ENCODE peak calls at places on chromosomes 7 and 10, in eight cellular contexts. D is GM12865, C is adrenal gland, M is cardiac fibroblast, Y is epithelial cell of esophagus, Z is NB4, E is GM13977, T is IMR-90. R is an unnamed sample.

GRCh38 chr7:158228986-158229385 is 358.6 kb downstream of the PTPRN2 start:
- DNase-seq in D (no peak), C (no peak), M (no peak), Y (no peak), Z (peak), E (no peak), T (no peak), R (no peak)

GRCh38 chr10:62814901-62815372 is 1.2 kb downstream of the EGR2 start:
- DNase-seq in D (no peak), C (no peak), M (peak), Y (no peak), Z (no peak), E (no peak), T (no peak), R (no peak)

GRCh38 chr7:31646969-31647368 is 40.0 kb upstream of the PPP1R17 start:
- DNase-seq in D (no peak), C (no peak), M (no peak), Y (peak), Z (no peak), E (no peak), T (no peak), R (no peak)

GRCh38 chr10:126387931-126388911 is at the start of gene ADAM12:
- DNase-seq in D (no peak), C (no peak), M (peak), Y (peak), Z (no peak), E (peak), T (peak), R (no peak)

GRCh38 chr10:50981904-50982303 is 92.4 kb upstream of the PRKG1 start:
- DNase-seq in D (no peak), C (no peak), M (no peak), Y (no peak), Z (no peak), E (no peak), T (no peak), R (no peak)

GRCh38 chr10:79434223-79434687 is 11.2 kb downstream of the ZCCHC24 start:
- DNase-seq in D (no peak), C (no peak), M (no peak), Y (no peak), Z (no peak), E (no peak), T (peak), R (no peak)

GRCh38 chr10:75211007-75211735 is 575 bp downstream of the VDAC2 start:
- DNase-seq in D (peak), C (peak), M (peak), Y (peak), Z (peak), E (peak), T (peak), R (peak)

GRCh38 chr7:81715984-81716588 is 53.8 kb downstream of the HGF start:
- DNase-seq in D (peak), C (no peak), M (peak), Y (peak), Z (peak), E (no peak), T (peak), R (no peak)

GRCh38 chr7:48158404-48158803 is 12.9 kb upstream of the ABCA13 start:
- DNase-seq in D (no peak), C (no peak), M (no peak), Y (no peak), Z (no peak), E (no peak), T (peak), R (no peak)

DNA sequence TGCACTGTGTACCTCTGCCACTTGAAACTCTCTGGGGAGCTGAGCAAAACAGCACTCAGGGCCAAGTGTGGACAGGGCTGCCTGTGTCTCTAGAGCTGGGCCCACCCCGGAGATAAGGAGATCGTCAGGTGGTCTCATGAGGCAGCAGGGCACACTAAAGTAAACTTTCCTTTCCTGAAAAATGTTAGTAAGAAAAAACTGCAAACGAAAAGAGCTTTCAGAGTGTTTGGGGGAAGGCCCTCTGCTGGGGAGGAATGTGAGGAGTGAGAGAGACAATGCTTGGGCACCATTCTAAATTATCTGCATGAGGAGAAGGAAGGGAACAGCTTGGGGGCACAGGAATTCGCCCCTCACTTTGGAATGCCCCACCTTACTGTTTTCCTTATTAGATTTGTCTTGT is 127.7 kb downstream of the ATXN7L1 start:
- DNase-seq in D (no peak), C (no peak), M (no peak), Y (no peak), Z (no peak), E (no peak), T (no peak), R (no peak)
- TF ChIP-seq CTCF in D (no peak), C (no peak), M (no peak), Y (no peak), Z (no peak), E (no peak), T (no peak), R (no peak)

DNA sequence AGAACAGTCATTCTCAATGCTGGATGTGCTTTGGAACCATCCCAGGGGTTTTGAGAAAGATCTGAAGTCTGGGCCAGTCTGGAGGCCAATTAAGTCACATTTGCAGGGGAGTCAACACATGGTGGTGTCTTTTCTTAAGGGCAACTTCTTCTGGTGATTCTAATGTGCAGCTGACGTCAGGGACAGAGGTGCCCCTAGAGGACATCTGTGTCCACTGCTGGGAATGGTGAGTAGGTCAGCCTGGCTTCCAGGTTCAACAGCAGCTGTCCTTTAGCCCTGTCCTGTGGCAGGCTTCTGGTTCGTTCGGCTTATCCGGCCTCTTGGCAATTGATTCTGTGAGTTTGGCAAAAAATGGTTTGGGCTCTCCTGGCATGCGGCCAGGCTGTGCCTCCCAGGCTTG is 269.7 kb upstream of the HABP2 start:
- DNase-seq in D (no peak), C (no peak), M (no peak), Y (no peak), Z (no peak), E (no peak), T (no peak), R (no peak)
- TF ChIP-seq CTCF in D (no peak), C (no peak), M (no peak), Y (no peak), Z (no peak), E (no peak), T (no peak), R (no peak)

GRCh38 chr10:112581921-112582320 is 134.9 kb downstream of the VTI1A start:
- DNase-seq in D (no peak), C (no peak), M (no peak), Y (no peak), Z (no peak), E (no peak), T (no peak), R (no peak)
- TF ChIP-seq CTCF in D (no peak), C (no peak), M (no peak), Y (no peak), Z (no peak), E (no peak), T (no peak), R (no peak)

GRCh38 chr7:112050205-112050881 is 155.9 kb downstream of the DOCK4 start:
- DNase-seq in D (no peak), C (no peak), M (no peak), Y (no peak), Z (no peak), E (no peak), T (no peak), R (no peak)
- TF ChIP-seq CTCF in D (no peak), C (no peak), M (no peak), Y (no peak), Z (no peak), E (no peak), T (no peak), R (no peak)

GRCh38 chr10:84156009-84156408 is 16.7 kb downstream of the GHITM start:
- DNase-seq in D (no peak), C (no peak), M (no peak), Y (no peak), Z (no peak), E (no peak), T (no peak), R (no peak)

GRCh38 chr10:84158061-84158460 is 15.5 kb upstream of the GPR15LG start:
- DNase-seq in D (no peak), C (no peak), M (no peak), Y (no peak), Z (peak), E (no peak), T (no peak), R (no peak)

GRCh38 chr10:84155521-84155920 is 16.2 kb downstream of the GHITM start:
- DNase-seq in D (no peak), C (no peak), M (no peak), Y (no peak), Z (peak), E (no peak), T (no peak), R (no peak)

GRCh38 chr10:84158549-84158948 is 15.1 kb upstream of the GPR15LG start:
- DNase-seq in D (no peak), C (no peak), M (no peak), Y (no peak), Z (peak), E (no peak), T (no peak), R (no peak)

DNA sequence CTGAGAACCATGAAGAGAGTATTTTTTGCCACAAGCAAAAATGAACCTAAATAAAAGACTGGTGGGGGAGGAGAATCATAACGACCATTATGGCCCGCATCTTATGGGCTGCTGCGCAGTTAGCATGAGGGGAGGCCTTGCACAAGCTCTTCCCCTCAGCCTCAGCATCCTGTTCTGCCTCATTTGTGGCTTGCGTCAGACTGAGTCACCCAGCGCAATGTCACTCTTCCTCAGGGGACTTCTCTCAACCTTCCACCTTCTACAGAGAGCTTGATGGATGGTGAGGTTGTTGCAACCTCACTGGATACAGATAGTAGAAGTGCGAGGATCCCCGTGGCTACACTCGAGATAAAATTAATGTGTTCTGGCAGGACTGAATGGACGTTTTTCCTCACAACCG is 16.8 kb upstream of the GPR15LG start:
- DNase-seq in D (peak), C (peak), M (peak), Y (peak), Z (peak), E (no peak), T (peak), R (no peak)
- TF ChIP-seq CTCF in D (no peak), C (no peak), M (no peak), Y (no peak), Z (no peak), E (no peak), T (no peak), R (no peak)

GRCh38 chr7:115054478-115055122 is 132.7 kb downstream of the MDFIC start:
- DNase-seq in D (no peak), C (no peak), M (no peak), Y (no peak), Z (no peak), E (no peak), T (no peak), R (no peak)

GRCh38 chr7:115047968-115048720 is 126.2 kb downstream of the MDFIC start:
- DNase-seq in D (no peak), C (no peak), M (peak), Y (peak), Z (no peak), E (no peak), T (peak), R (no peak)

GRCh38 chr7:115056019-115056418 is 134.1 kb downstream of the MDFIC start:
- DNase-seq in D (no peak), C (no peak), M (no peak), Y (no peak), Z (no peak), E (no peak), T (no peak), R (no peak)

GRCh38 chr7:115052706-115053105 is 130.8 kb downstream of the MDFIC start:
- DNase-seq in D (no peak), C (no peak), M (no peak), Y (no peak), Z (no peak), E (no peak), T (no peak), R (no peak)
- TF ChIP-seq CTCF in D (no peak), C (no peak), M (no peak), Y (no peak), Z (no peak), E (no peak), T (no peak), R (no peak)

GRCh38 chr10:35465601-35466140 is 129.4 kb downstream of the CCNY start:
- DNase-seq in D (no peak), C (no peak), M (no peak), Y (no peak), Z (no peak), E (no peak), T (no peak), R (no peak)

GRCh38 chr10:35462491-35462934 is 126.2 kb downstream of the CCNY start:
- DNase-seq in D (peak), C (no peak), M (no peak), Y (no peak), Z (no peak), E (no peak), T (no peak), R (peak)

GRCh38 chr10:35463105-35463867 is 127.0 kb downstream of the CCNY start:
- DNase-seq in D (no peak), C (no peak), M (no peak), Y (no peak), Z (no peak), E (no peak), T (peak), R (no peak)

GRCh38 chr10:35464805-35465456 is 128.6 kb downstream of the CCNY start:
- DNase-seq in D (no peak), C (no peak), M (peak), Y (peak), Z (no peak), E (no peak), T (peak), R (no peak)

DNA sequence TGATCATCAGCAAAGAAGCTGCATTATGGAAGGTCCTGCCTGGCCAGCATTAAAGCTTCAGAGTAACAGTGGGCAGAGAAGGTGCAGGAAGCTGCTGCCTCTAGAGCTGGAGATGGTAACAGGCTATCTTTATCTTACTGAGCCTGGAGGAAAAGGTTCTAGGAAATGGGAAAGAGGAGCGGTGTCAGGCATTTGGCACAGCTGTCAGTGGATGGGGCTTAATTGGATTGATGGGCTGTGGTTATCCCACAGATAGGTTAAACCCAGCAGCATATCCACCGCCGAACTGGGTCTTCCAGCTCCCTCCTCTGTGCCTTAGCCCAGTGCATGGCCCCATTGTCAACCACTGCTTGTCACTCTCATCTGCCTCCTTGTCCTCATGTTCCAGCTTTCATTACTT is 127.6 kb downstream of the CCNY start:
- DNase-seq in D (no peak), C (no peak), M (no peak), Y (no peak), Z (no peak), E (no peak), T (no peak), R (no peak)
- TF ChIP-seq CTCF in D (no peak), C (no peak), M (no peak), Y (no peak), Z (no peak), E (no peak), T (no peak), R (no peak)

DNA sequence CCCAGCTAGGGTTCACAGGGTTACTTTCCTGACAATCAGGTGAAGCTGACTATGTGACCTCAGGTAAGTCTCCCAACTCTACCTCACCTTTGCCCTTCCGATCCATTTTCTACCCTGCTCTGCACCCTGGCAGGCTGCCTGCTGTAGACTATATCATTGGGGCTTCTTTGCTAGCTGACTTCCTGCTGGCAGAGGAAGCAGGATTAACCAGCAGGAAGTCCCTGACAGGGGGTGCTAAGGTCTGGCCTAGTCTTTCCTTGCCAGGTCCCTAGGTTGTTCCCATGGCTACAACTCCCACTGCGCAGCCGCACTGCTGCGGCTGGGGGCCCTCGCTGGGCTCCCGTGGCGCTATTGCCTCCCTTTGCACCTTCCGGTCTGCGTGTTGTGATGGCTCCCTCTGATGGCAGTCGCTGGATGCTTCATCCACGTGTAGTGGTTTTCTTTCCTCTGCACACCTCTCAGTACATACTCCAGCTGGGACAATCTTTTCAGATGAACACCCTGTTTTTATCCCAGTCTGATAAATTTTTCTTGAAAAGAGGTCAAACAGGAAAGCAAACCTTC is 365.9 kb downstream of the REEP3 start:
- DNase-seq in D (no peak), C (peak), M (no peak), Y (no peak), Z (peak), E (no peak), T (no peak), R (no peak)
- TF ChIP-seq CTCF in D (no peak), C (no peak), M (peak), Y (no peak), Z (peak), E (no peak), T (no peak), R (no peak)

GRCh38 chr7:157012113-157012547 is 1.7 kb upstream of the MNX1 start:
- DNase-seq in D (no peak), C (no peak), M (no peak), Y (no peak), Z (no peak), E (no peak), T (no peak), R (no peak)

GRCh38 chr7:157009778-157010587 is 480 bp downstream of the MNX1 start:
- DNase-seq in D (no peak), C (no peak), M (no peak), Y (no peak), Z (no peak), E (peak), T (no peak), R (peak)

GRCh38 chr7:157009170-157009777 is 1.2 kb downstream of the MNX1 start:
- DNase-seq in D (no peak), C (no peak), M (no peak), Y (no peak), Z (no peak), E (peak), T (no peak), R (peak)

GRCh38 chr7:157011333-157012112 is 1.1 kb upstream of the MNX1 start:
- DNase-seq in D (no peak), C (no peak), M (no peak), Y (no peak), Z (no peak), E (no peak), T (no peak), R (peak)

DNA sequence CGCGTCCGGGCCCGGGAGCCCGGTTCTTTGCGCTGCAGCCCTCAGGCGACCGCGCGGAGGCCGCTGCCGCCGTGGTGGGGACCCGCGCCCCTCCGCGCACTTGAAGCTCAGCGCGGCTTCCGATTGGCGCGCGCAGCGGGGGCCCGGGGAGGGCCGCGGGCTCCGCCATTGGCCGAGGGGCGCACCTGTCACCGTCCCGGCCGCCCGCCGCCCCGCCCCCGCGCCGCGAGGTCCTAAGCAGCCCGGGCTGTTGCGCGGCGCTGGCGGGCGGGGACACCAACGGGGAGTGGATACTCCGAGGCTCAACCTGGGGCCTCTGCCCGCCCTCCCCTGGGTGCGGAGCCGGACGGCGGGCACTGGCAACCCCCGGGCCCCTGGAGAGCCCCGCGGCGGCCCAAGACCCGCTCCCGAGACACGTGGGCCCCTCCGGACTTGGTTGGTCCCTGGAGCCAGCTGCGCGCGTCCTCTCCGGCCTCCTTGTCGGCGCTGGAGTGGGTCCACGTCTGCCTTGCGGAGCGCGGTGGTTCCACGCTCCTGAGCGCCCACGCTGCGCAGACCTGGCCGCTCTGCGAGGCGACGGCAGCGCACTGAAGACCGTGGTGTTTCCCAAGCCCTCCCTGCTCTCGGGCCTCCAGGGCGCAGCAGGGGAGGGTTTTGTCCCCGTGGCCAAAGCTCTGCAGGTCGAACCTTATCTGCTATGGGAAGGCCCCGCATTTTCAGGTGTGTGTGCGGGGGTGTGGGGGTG is at the start of gene MNX1:
- DNase-seq in D (peak), C (peak), M (peak), Y (peak), Z (no peak), E (peak), T (no peak), R (peak)
- TF ChIP-seq CTCF in D (no peak), C (no peak), M (no peak), Y (no peak), Z (no peak), E (no peak), T (no peak), R (no peak)